ENCODE peak calls at places on chromosome 17, in four cellular contexts. Z is cardiac fibroblast, T is cardiac muscle cell, V is heart left ventricle. O is an unnamed sample.

GRCh38 chr17:11305524-11305923 is 64.5 kb downstream of the SHISA6 start:
- DNase-seq in Z (no peak), V (no peak), T (no peak), O (no peak)

GRCh38 chr17:47279062-47279801 is 25.6 kb downstream of the ITGB3 start:
- DNase-seq in Z (peak), V (peak), T (peak), O (no peak)

GRCh38 chr17:9204026-9204425 is 182.7 kb downstream of the NTN1 start:
- DNase-seq in V (no peak), T (no peak), Z (no peak), O (no peak)

GRCh38 chr17:36643086-36643685 is 41.8 kb downstream of the MRM1 start:
- DNase-seq in Z (no peak), V (no peak), T (no peak), O (no peak)

GRCh38 chr17:68301438-68301959 is 10.2 kb downstream of the ARSG start:
- DNase-seq in T (no peak), Z (no peak), V (no peak), O (no peak)

GRCh38 chr17:78383725-78384471 is 5.4 kb downstream of the PGS1 start:
- DNase-seq in Z (peak), V (peak), T (no peak), O (peak)

GRCh38 chr17:73503560-73503959 is 140.7 kb downstream of the SDK2 start:
- DNase-seq in T (no peak), V (no peak), Z (no peak), O (no peak)

GRCh38 chr17:66451188-66452149 is 149.1 kb downstream of the PRKCA start:
- DNase-seq in V (no peak), T (peak), Z (no peak), O (no peak)

GRCh38 chr17:49610883-49611584 is 35.4 kb downstream of the NXPH3 start:
- DNase-seq in T (no peak), V (no peak), Z (peak), O (no peak)

GRCh38 chr17:19502517-19502916 is 31.1 kb upstream of the SLC47A1 start:
- DNase-seq in T (no peak), V (no peak), Z (no peak), O (peak)

GRCh38 chr17:21089933-21090888 is 36.6 kb upstream of the DHRS7B start:
- DNase-seq in Z (no peak), V (no peak), T (no peak), O (no peak)

GRCh38 chr17:9670596-9670995 is 25.3 kb downstream of the USP43 start:
- DNase-seq in T (no peak), V (no peak), Z (no peak), O (no peak)

GRCh38 chr17:46772879-46773620 is 45.4 kb downstream of the WNT3 start:
- DNase-seq in V (no peak), Z (no peak), T (peak), O (no peak)

GRCh38 chr17:4969551-4970231 is 2.1 kb upstream of the SPAG7 start:
- DNase-seq in V (no peak), Z (no peak), T (peak), O (peak)

GRCh38 chr17:34364741-34365140 is 1.7 kb upstream of the CCL1 start:
- DNase-seq in V (no peak), T (no peak), Z (no peak), O (no peak)

GRCh38 chr17:34358631-34359030 is 2.4 kb downstream of the CCL13 start:
- DNase-seq in T (no peak), Z (no peak), V (no peak), O (no peak)

GRCh38 chr17:42608692-42609181 is 437 bp downstream of the RETREG3 start:
- DNase-seq in V (no peak), T (no peak), Z (peak), O (peak)

GRCh38 chr17:43581130-43581529 is 35.0 kb upstream of the ETV4 start:
- DNase-seq in Z (no peak), T (no peak), V (no peak), O (no peak)

GRCh38 chr17:21127508-21128077 is 829 bp downstream of the DHRS7B start:
- DNase-seq in Z (peak), T (no peak), V (no peak), O (no peak)

GRCh38 chr17:80986046-80986445 is 5.6 kb upstream of the CHMP6 start:
- DNase-seq in T (no peak), Z (no peak), V (no peak), O (no peak)

GRCh38 chr17:80982426-80982974 is 9.1 kb upstream of the CHMP6 start:
- DNase-seq in T (no peak), V (no peak), Z (no peak), O (no peak)

GRCh38 chr17:80986816-80987480 is 4.7 kb upstream of the CHMP6 start:
- DNase-seq in T (no peak), V (peak), Z (no peak), O (no peak)

GRCh38 chr17:80983545-80983944 is 8.1 kb upstream of the CHMP6 start:
- DNase-seq in Z (no peak), V (no peak), T (no peak), O (no peak)

GRCh38 chr17:80984749-80985148 is 6.9 kb upstream of the CHMP6 start:
- DNase-seq in T (peak), Z (peak), V (no peak), O (no peak)
- TF ChIP-seq CTCF in T (peak), Z (peak), V (no peak), O (no peak)

GRCh38 chr17:17890773-17891759 is 54.3 kb upstream of the SREBF1 start:
- DNase-seq in V (peak), T (peak), Z (peak), O (peak)
- TF ChIP-seq CTCF in V (peak), T (peak), Z (peak), O (peak)

GRCh38 chr17:74961657-74962360 is 10.8 kb downstream of the HID1 start:
- DNase-seq in Z (peak), T (peak), V (peak), O (peak)

GRCh38 chr17:74959826-74960738 is 12.5 kb downstream of the HID1 start:
- DNase-seq in Z (no peak), T (no peak), V (no peak), O (no peak)

GRCh38 chr17:74962622-74963394 is 9.8 kb downstream of the HID1 start:
- DNase-seq in V (no peak), Z (no peak), T (no peak), O (no peak)

GRCh38 chr17:74957935-74958549 is 14.5 kb downstream of the HID1 start:
- DNase-seq in V (peak), T (peak), Z (peak), O (peak)

GRCh38 chr17:74960739-74961342 is 11.7 kb downstream of the HID1 start:
- DNase-seq in Z (peak), T (peak), V (no peak), O (peak)
- TF ChIP-seq CTCF in Z (peak), T (peak), V (peak), O (peak)

DNA sequence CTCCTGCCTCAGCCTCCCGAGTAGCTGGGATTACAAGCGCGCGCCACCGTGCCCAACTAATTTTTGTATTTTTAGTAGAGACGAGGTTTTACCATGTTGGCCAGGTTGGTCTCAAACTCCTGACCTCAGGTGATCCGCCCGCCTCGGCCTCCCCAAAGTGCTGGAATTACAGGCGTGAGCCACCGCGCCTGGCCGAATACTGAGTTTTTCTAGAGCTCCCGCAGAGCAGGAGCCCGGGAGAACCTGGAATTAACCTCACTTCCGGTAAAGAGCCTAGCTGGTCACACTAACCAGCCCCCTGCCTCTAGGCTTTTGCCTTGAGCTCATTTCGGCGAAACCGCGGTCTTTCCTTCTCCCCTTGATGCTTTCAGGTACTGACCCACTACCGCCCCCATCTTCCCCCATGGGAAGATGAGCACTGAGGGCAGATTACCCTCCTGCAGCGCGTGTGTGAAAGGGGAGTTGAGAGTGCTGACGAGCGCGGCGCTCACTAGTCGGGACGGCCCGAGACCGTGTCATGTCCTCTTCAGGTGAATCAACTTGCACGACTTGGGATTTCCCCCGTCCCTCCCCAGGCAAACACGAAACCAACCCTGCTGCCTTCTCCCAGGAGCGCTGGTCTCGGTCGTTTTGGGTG is 743 bp upstream of the NEK8 start:
- DNase-seq in T (peak), V (peak), Z (peak), O (peak)
- TF ChIP-seq CTCF in T (peak), V (peak), Z (peak), O (no peak)

GRCh38 chr17:80362428-80363119 is 52.4 kb upstream of the ENDOV start:
- DNase-seq in T (no peak), V (peak), Z (peak), O (no peak)

GRCh38 chr17:80363120-80363515 is 51.8 kb upstream of the ENDOV start:
- DNase-seq in T (no peak), Z (peak), V (no peak), O (no peak)

GRCh38 chr17:80363518-80364090 is 51.4 kb upstream of the ENDOV start:
- DNase-seq in V (no peak), T (no peak), Z (no peak), O (no peak)

GRCh38 chr17:80365001-80365965 is 49.7 kb upstream of the ENDOV start:
- DNase-seq in Z (no peak), V (no peak), T (no peak), O (no peak)

DNA sequence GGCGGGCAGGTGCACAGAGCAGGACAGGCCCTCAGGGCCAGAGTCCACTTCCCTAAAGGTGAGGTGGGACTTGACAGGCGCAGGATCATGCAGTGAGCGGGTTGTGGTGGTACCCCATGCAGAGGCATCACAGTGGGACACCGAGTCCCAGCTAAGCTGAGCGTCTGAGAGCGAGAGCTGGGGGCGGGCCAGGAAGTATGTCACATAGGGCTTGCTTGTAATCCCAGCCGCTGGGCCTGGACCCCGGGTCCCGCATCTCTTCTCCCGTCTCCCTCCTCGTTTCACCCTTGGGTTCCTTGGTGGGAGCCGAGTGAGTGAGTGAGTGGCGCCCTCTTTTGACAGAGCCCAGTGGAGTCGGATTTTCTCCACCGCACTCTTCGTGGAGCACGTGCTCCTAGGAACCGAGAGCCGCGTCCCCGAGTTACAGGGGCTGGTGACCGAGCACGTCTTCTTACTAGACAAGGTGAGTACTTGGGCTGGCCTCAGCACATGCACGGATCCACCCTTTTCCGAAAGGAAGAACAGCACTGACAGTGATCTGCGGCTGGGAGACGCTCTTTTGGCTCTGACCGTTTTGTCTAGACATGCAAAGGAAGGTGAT is 50.8 kb upstream of the ENDOV start:
- DNase-seq in Z (no peak), T (peak), V (no peak), O (peak)
- TF ChIP-seq CTCF in Z (peak), T (peak), V (peak), O (peak)

GRCh38 chr17:48553190-48553547 is 8.3 kb upstream of the HOXB2 start:
- DNase-seq in V (no peak), Z (no peak), T (no peak), O (no peak)

GRCh38 chr17:48550313-48551205 is 5.7 kb upstream of the HOXB2 start:
- DNase-seq in V (no peak), Z (no peak), T (no peak), O (no peak)

GRCh38 chr17:48551206-48551597 is 6.3 kb upstream of the HOXB2 start:
- DNase-seq in Z (no peak), T (no peak), V (no peak), O (no peak)

GRCh38 chr17:48552453-48553189 is 7.7 kb upstream of the HOXB2 start:
- DNase-seq in Z (no peak), V (no peak), T (no peak), O (no peak)

GRCh38 chr17:48551601-48552452 is 6.9 kb upstream of the HOXB2 start:
- DNase-seq in T (no peak), Z (no peak), V (no peak), O (no peak)
- TF ChIP-seq CTCF in T (no peak), Z (no peak), V (no peak), O (no peak)

GRCh38 chr17:7502987-7503386 is 18.8 kb downstream of the POLR2A start:
- DNase-seq in T (peak), Z (no peak), V (no peak), O (peak)
- TF ChIP-seq CTCF in T (peak), Z (peak), V (peak), O (no peak)

GRCh38 chr17:57109393-57110151 is 24.5 kb downstream of the AKAP1 start:
- DNase-seq in T (peak), Z (no peak), V (peak), O (no peak)
- TF ChIP-seq CTCF in T (peak), Z (peak), V (peak), O (no peak)